ENCODE peak calls at places on chromosomes 1 and 21, in six cellular contexts. Y is fibroblast of the conjunctiva, G is HFFc6, L is AG08396, E is RWPE1, O is GM10248. P is an unnamed sample.

GRCh38 chr21:42530167-42530518 is 16.5 kb downstream of the SLC37A1 start:
- DNase-seq in Y (no peak), G (no peak), L (no peak), E (no peak), O (no peak), P (no peak)

GRCh38 chr1:194873328-194873923 is 1687.0 kb upstream of the B3GALT2 start:
- DNase-seq in Y (no peak), G (no peak), L (no peak), E (peak; percentile 34), O (no peak), P (no peak)

GRCh38 chr1:85200367-85200869 is 398 bp downstream of the SYDE2 start:
- DNase-seq in Y (no peak), G (no peak), L (no peak), E (peak; percentile 16), O (peak; percentile 41), P (no peak)

GRCh38 chr1:226679303-226679702 is 59.8 kb downstream of the ITPKB start:
- DNase-seq in Y (no peak), G (no peak), L (no peak), E (no peak), O (no peak), P (no peak)

GRCh38 chr1:17339521-17339920 is 31.5 kb downstream of the PADI4 start:
- DNase-seq in Y (no peak), G (no peak), L (no peak), E (no peak), O (no peak), P (no peak)

GRCh38 chr1:201311356-201312011 is 28.2 kb downstream of the PKP1 start:
- DNase-seq in Y (no peak), G (no peak), L (no peak), E (peak; percentile 84), O (no peak), P (no peak)

GRCh38 chr1:158112994-158113758 is 67.5 kb upstream of the CD1D start:
- DNase-seq in Y (no peak), G (no peak), L (peak; percentile 77), E (peak; percentile 49), O (peak; percentile 39), P (peak; percentile 43)

GRCh38 chr1:17551755-17552234 is 12.3 kb downstream of the ARHGEF10L start:
- DNase-seq in Y (no peak), G (peak; percentile 56), L (no peak), E (no peak), O (no peak), P (peak; percentile 44)

GRCh38 chr1:156104065-156104810 is 10.3 kb upstream of the LMNA start:
- DNase-seq in Y (peak; percentile 94), G (peak; percentile 93), L (peak; percentile 86), E (peak; percentile 94), O (no peak), P (peak; percentile 84)

GRCh38 chr1:203911806-203912205 is 50.4 kb downstream of the SNRPE start:
- DNase-seq in Y (no peak), G (no peak), L (no peak), E (no peak), O (no peak), P (no peak)

GRCh38 chr1:109247401-109248365 is 1.7 kb upstream of the CELSR2 start:
- DNase-seq in Y (no peak), G (no peak), L (no peak), E (no peak), O (no peak), P (no peak)

GRCh38 chr1:32501865-32502264 is 37.0 kb downstream of the ZBTB8B start:
- DNase-seq in Y (no peak), G (no peak), L (no peak), E (no peak), O (no peak), P (peak; percentile 58)

GRCh38 chr1:7672864-7673263 is 98.2 kb upstream of the VAMP3 start:
- DNase-seq in Y (no peak), G (no peak), L (no peak), E (no peak), O (no peak), P (no peak)

GRCh38 chr1:221868894-221869293 is 127.0 kb upstream of the DUSP10 start:
- DNase-seq in Y (no peak), G (peak; percentile 85), L (peak; percentile 29), E (peak; percentile 87), O (no peak), P (peak; percentile 66)

GRCh38 chr1:41407666-41408252 is 46.5 kb downstream of the FOXO6 start:
- DNase-seq in Y (no peak), G (no peak), L (no peak), E (no peak), O (no peak), P (no peak)

GRCh38 chr1:79501153-79501552 is 494.6 kb upstream of the ADGRL4 start:
- DNase-seq in Y (peak; percentile 34), G (no peak), L (no peak), E (no peak), O (no peak), P (peak; percentile 39)

GRCh38 chr1:40495315-40495903 is 13.2 kb upstream of the EXO5 start:
- DNase-seq in Y (no peak), G (no peak), L (no peak), E (no peak), O (no peak), P (peak; percentile 17)

GRCh38 chr1:23720256-23720995 is 22.8 kb upstream of the ELOA start:
- DNase-seq in Y (no peak), G (no peak), L (no peak), E (no peak), O (peak; percentile 68), P (peak; percentile 67)